ENCODE peak calls at places on chromosomes 2 and 18, in seven cellular contexts. K is mesenchymal stem cell, E is fibroblast of lung, N is IMR-90, W is mammary epithelial cell, M is H1, U is neural progenitor cell. Z is an unnamed sample.
A peak's percentile ranks its signal among the peaks of the same experiment; 100 is the strongest.

GRCh38 chr2:24542269-24542872 is 51.3 kb downstream of the NCOA1 start:
- DNase-seq in K (no peak), E (no peak), N (no peak), W (no peak), M (no peak), U (no peak), Z (no peak)

GRCh38 chr2:193743089-193743488 is 1548.4 kb upstream of the TMEFF2 start:
- DNase-seq in K (no peak), E (no peak), N (no peak), W (no peak), M (no peak), U (no peak), Z (no peak)

GRCh38 chr2:107358362-107358761 is 468.3 kb upstream of the RGPD4 start:
- DNase-seq in K (no peak), E (no peak), N (no peak), W (no peak), M (no peak), U (no peak), Z (no peak)

GRCh38 chr2:147487980-147488289 is 356.9 kb upstream of the ACVR2A start:
- DNase-seq in K (no peak), E (no peak), N (no peak), W (no peak), M (no peak), U (no peak), Z (no peak)

GRCh38 chr18:61991201-61991600 is 98.4 kb upstream of the RNF152 start:
- DNase-seq in K (peak; percentile 63), E (peak; percentile 83), N (peak; percentile 71), W (peak; percentile 24), M (no peak), U (no peak), Z (no peak)

GRCh38 chr2:165539985-165540384 is 70.5 kb downstream of the CSRNP3 start:
- DNase-seq in K (no peak), E (no peak), N (no peak), W (no peak), M (no peak), U (no peak), Z (no peak)

GRCh38 chr2:223771480-223771879 is 65.9 kb downstream of the AP1S3 start:
- DNase-seq in K (no peak), E (no peak), N (peak; percentile 7), W (no peak), M (no peak), U (no peak), Z (no peak)

GRCh38 chr2:151111599-151112278 is 149.9 kb downstream of the RBM43 start:
- DNase-seq in K (peak; percentile 83), E (peak; percentile 84), N (peak; percentile 93), W (peak; percentile 73), M (no peak), U (no peak), Z (no peak)

GRCh38 chr2:239485622-239486021 is 84.8 kb upstream of the HDAC4 start:
- DNase-seq in K (no peak), E (no peak), N (no peak), W (no peak), M (no peak), U (no peak), Z (no peak)

GRCh38 chr2:71661782-71662181 is 208.4 kb downstream of the DYSF start:
- DNase-seq in K (no peak), E (no peak), N (no peak), W (no peak), M (peak; percentile 38), U (no peak), Z (no peak)

GRCh38 chr2:118010470-118010869 is 3.4 kb downstream of the CCDC93 start:
- DNase-seq in K (no peak), E (no peak), N (no peak), W (no peak), M (no peak), U (no peak), Z (no peak)

GRCh38 chr2:161420406-161421025 is 4.4 kb downstream of the TBR1 start:
- DNase-seq in K (no peak), E (no peak), N (no peak), W (no peak), M (no peak), U (peak; percentile 27), Z (no peak)

GRCh38 chr2:1625281-1626001 is 118.9 kb downstream of the PXDN start:
- DNase-seq in K (peak; percentile 49), E (peak; percentile 91), N (peak; percentile 82), W (peak; percentile 100), M (peak; percentile 81), U (peak; percentile 83), Z (no peak)

GRCh38 chr2:44134848-44135247 is 33.8 kb upstream of the PPM1B start:
- DNase-seq in K (no peak), E (no peak), N (no peak), W (no peak), M (no peak), U (no peak), Z (no peak)

GRCh38 chr2:190318931-190319556 is 582 bp downstream of the HIBCH start:
- DNase-seq in K (no peak), E (no peak), N (peak; percentile 12), W (peak; percentile 27), M (no peak), U (peak; percentile 38), Z (peak; percentile 77)

GRCh38 chr2:62999905-63000304 is 50.7 kb upstream of the OTX1 start:
- DNase-seq in K (no peak), E (peak; percentile 42), N (no peak), W (peak; percentile 71), M (no peak), U (no peak), Z (no peak)

GRCh38 chr2:238106698-238107524 is 6.8 kb downstream of the ESPNL start:
- DNase-seq in K (no peak), E (no peak), N (no peak), W (no peak), M (peak; percentile 75), U (peak; percentile 67), Z (peak; percentile 81)

GRCh38 chr18:62437520-62438329 is 85.1 kb upstream of the ZCCHC2 start:
- DNase-seq in K (no peak), E (no peak), N (no peak), W (peak; percentile 80), M (no peak), U (no peak), Z (no peak)

GRCh38 chr2:64000630-64001381 is 18.4 kb downstream of the VPS54 start:
- DNase-seq in K (no peak), E (no peak), N (no peak), W (no peak), M (no peak), U (no peak), Z (no peak)

GRCh38 chr2:236498369-236498768 is 71.3 kb upstream of the ACKR3 start:
- DNase-seq in K (peak; percentile 6), E (peak; percentile 92), N (peak; percentile 9), W (peak; percentile 39), M (no peak), U (peak; percentile 49), Z (no peak)

GRCh38 chr2:240597054-240597418 is 10.5 kb downstream of the CAPN10 start:
- DNase-seq in K (no peak), E (no peak), N (no peak), W (no peak), M (no peak), U (no peak), Z (no peak)

GRCh38 chr2:216799873-216800421 is 59.9 kb downstream of the TNP1 start:
- DNase-seq in K (peak; percentile 88), E (peak; percentile 58), N (peak; percentile 74), W (no peak), M (no peak), U (no peak), Z (no peak)

GRCh38 chr2:109205447-109205846 is 76.4 kb downstream of the SH3RF3 start:
- DNase-seq in K (no peak), E (no peak), N (no peak), W (no peak), M (no peak), U (no peak), Z (no peak)

DNA sequence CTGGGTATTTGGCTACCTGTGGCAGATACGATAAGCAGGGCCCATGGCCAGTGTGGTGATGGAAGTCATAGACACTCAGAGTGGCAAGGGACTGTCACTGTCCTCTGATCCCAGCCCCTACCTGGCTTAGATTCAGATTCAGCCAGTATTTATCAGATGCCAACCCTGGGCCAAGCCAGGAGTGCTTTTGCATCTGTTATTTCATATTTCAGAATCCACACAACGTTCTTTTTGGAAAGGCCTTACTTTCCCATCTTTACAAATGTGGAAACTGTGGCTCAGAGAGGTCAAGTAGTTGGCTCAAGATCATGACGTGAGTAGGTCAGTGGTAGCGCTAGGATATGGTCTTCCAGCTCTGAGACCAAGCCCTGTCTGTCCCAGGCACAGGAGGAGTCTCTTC is 101.0 kb downstream of the MCFD2 start:
- DNase-seq in K (no peak), E (no peak), N (no peak), W (no peak), M (no peak), U (no peak), Z (no peak)
- H3K9ac ChIP-seq in K (peak overlapping the region; percentile 71), E (no peak overlapping the region), N (peak overlapping the region; percentile 51), W (no peak overlapping the region), M (no peak overlapping the region), U (no peak overlapping the region), Z (no peak overlapping the region)

DNA sequence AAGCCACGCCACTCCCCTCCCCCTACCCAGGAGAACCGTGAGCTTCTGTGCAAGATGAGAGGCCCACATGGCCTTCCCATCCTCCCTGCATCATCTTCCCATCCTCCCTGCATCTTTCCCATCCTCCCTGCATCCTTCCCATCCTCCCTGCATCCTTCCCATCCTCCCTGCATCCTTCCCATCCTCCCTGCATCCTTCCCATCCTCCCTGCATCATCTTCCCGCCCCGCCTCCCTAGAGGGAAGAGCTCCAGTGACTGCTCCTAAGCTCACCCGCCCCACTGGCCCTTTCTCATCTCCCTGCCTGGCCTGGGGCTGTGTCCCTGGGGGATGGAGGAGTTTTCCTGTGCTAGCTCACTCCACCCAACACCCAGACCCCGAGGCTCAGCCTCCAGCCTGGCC is 93.3 kb upstream of the ASAP2 start:
- DNase-seq in K (no peak), E (no peak), N (no peak), W (no peak), M (no peak), U (no peak), Z (no peak)
- H3K27ac ChIP-seq in K (no peak overlapping the region), E (no peak overlapping the region), N (no peak overlapping the region), W (peak overlapping the region; percentile 85), M (no peak overlapping the region), U (no peak overlapping the region), Z (no peak overlapping the region)

GRCh38 chr2:113077921-113078320 is 10.2 kb downstream of the IL1F10 start:
- DNase-seq in K (no peak), E (peak; percentile 45), N (no peak), W (peak; percentile 96), M (no peak), U (no peak), Z (no peak)

GRCh38 chr2:113079123-113079522 is 11.4 kb downstream of the IL1F10 start:
- DNase-seq in K (no peak), E (peak; percentile 42), N (no peak), W (peak; percentile 66), M (no peak), U (no peak), Z (no peak)

GRCh38 chr2:113081458-113082210 is 13.9 kb downstream of the IL1F10 start:
- DNase-seq in K (no peak), E (no peak), N (no peak), W (peak; percentile 39), M (no peak), U (no peak), Z (no peak)

GRCh38 chr2:113078350-113078839 is 10.6 kb downstream of the IL1F10 start:
- DNase-seq in K (no peak), E (peak; percentile 67), N (no peak), W (peak; percentile 97), M (no peak), U (no peak), Z (no peak)

GRCh38 chr2:113080134-113080533 is 12.4 kb downstream of the IL1F10 start:
- DNase-seq in K (peak; percentile 9), E (peak; percentile 10), N (no peak), W (peak; percentile 47), M (peak; percentile 89), U (peak; percentile 71), Z (peak; percentile 73)
- H3K4me2 ChIP-seq in K (no peak overlapping the region), E (no peak overlapping the region), N (no peak overlapping the region), W (no peak overlapping the region), M (no peak overlapping the region), U (no peak overlapping the region), Z (no peak overlapping the region)

GRCh38 chr2:141522702-141523101 is 608.1 kb downstream of the LRP1B start:
- DNase-seq in K (peak; percentile 53), E (peak; percentile 30), N (no peak), W (no peak), M (no peak), U (no peak), Z (no peak)
- H3K9ac ChIP-seq in K (no peak overlapping the region), E (no peak overlapping the region), N (no peak overlapping the region), W (no peak overlapping the region), M (no peak overlapping the region), U (no peak overlapping the region), Z (no peak overlapping the region)